ENCODE peak calls at places on chromosomes 6 and 20, in nine cellular contexts. W is breast epithelium, R is A549, F is endothelial cell of umbilical vein, S is prostate gland, L is right lobe of liver, Q is ovary, M is stomach, D is testis. Z is an unnamed sample.
A peak's percentile ranks its signal among the peaks of the same experiment; 100 is the strongest.

GRCh38 chr20:21234816-21235215 is 68.3 kb upstream of the XRN2 start:
- DNase-seq in S (no peak), L (no peak), R (no peak), D (no peak), F (no peak), W (no peak), M (no peak), Q (no peak), Z (peak; percentile 6)

GRCh38 chr6:65633516-65633915 is 73.5 kb downstream of the EYS start:
- DNase-seq in W (no peak), M (no peak), R (no peak), L (no peak), Q (no peak), D (no peak), F (no peak), S (no peak), Z (no peak)

GRCh38 chr6:63923139-63923739 is 287.6 kb downstream of the PHF3 start:
- DNase-seq in L (no peak), Q (no peak), F (peak; percentile 17), W (no peak), D (no peak), R (peak; percentile 7), M (no peak), S (no peak), Z (no peak)

GRCh38 chr20:48597521-48598302 is 230.1 kb downstream of the PREX1 start:
- DNase-seq in W (peak; percentile 48), F (no peak), R (no peak), Q (no peak), M (no peak), S (no peak), D (no peak), L (peak; percentile 58), Z (no peak)

GRCh38 chr6:5728726-5729434 is 277.8 kb downstream of the NRN1 start:
- DNase-seq in M (no peak), W (no peak), D (no peak), F (peak; percentile 31), L (no peak), S (no peak), R (no peak), Q (no peak), Z (no peak)

GRCh38 chr6:152298055-152298647 is 339.0 kb downstream of the SYNE1 start:
- DNase-seq in F (no peak), R (no peak), D (no peak), W (no peak), M (no peak), L (no peak), Q (no peak), S (no peak), Z (no peak)

GRCh38 chr20:3080939-3081388 is 3.6 kb downstream of the AVP start:
- DNase-seq in L (peak; percentile 96), W (no peak), S (no peak), D (peak; percentile 90), R (no peak), Q (no peak), F (peak; percentile 13), M (no peak), Z (no peak)

GRCh38 chr6:18265787-18266523 is 1.6 kb upstream of the DEK start:
- DNase-seq in R (no peak), F (no peak), D (no peak), S (no peak), M (no peak), Q (no peak), L (no peak), W (no peak), Z (no peak)

GRCh38 chr6:36119209-36119608 is 11.1 kb upstream of the MAPK13 start:
- DNase-seq in W (no peak), S (no peak), F (no peak), D (no peak), R (no peak), M (no peak), Q (no peak), L (no peak), Z (no peak)

GRCh38 chr6:73579851-73580246 is 59.0 kb upstream of the EEF1A1 start:
- DNase-seq in D (peak; percentile 43), M (peak; percentile 32), L (no peak), S (no peak), F (no peak), R (peak; percentile 35), W (no peak), Q (peak; percentile 38), Z (peak; percentile 44)

GRCh38 chr20:37880726-37881591 is 22.0 kb upstream of the VSTM2L start:
- DNase-seq in F (no peak), Q (peak; percentile 24), L (peak; percentile 60), M (peak; percentile 53), R (no peak), W (no peak), D (peak; percentile 34), S (no peak), Z (no peak)

GRCh38 chr6:126723541-126724170 is 383.7 kb downstream of the CENPW start:
- DNase-seq in Q (no peak), R (no peak), L (no peak), S (no peak), W (no peak), F (peak; percentile 18), M (no peak), D (no peak), Z (no peak)

GRCh38 chr6:92124126-92124525 is 1295.2 kb downstream of the EPHA7 start:
- DNase-seq in Q (no peak), D (no peak), R (no peak), S (no peak), W (no peak), M (no peak), F (no peak), L (no peak), Z (no peak)

GRCh38 chr20:31566658-31567379 is 38.3 kb upstream of the ID1 start:
- DNase-seq in M (peak; percentile 63), W (no peak), F (no peak), D (no peak), S (no peak), R (no peak), L (no peak), Q (no peak), Z (no peak)

GRCh38 chr6:107192739-107193296 is 77.5 kb upstream of the BEND3 start:
- DNase-seq in F (no peak), L (no peak), R (no peak), S (no peak), Q (no peak), D (no peak), W (no peak), M (no peak), Z (no peak)

GRCh38 chr6:113011803-113012202 is 664.7 kb downstream of the RFPL4B start:
- DNase-seq in Q (no peak), F (no peak), S (no peak), W (no peak), D (no peak), M (no peak), L (no peak), R (no peak), Z (no peak)

DNA sequence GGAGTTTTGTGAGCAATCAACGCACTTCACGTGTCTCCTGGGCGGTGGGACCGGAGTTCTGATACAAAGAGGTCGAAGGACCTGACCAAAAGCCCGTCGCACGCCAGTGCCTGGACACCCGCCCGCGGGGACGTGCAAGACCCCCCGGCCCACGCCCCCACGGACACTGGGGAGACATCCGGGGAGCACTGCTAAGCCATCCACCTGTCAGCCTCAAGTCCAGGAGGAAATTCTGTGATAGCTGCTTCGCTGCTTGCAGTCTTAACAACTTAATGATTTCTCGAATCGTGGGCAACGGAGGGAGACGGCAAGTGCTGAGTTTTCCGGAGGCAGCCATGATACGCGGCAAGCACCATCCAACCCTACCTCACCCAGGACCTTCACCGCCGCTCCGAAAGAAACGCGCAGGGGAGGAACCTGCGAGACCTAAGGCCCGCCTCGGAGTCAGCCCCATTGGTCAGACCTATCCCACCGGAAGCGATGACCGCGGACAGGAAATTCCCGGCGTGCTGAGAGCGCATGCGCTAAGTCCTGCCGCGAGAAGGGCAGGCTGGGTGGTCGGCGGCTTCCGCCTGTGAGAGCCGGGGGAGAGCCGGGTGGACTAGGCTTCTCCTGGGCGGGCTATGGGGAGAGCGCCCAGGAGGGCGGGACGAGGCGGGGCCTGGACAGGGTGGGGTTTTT is at the start of gene TFB1M:
- DNase-seq in D (peak; percentile 99), W (peak; percentile 97), Q (peak; percentile 97), L (peak; percentile 99), F (peak; percentile 99), R (peak; percentile 62), S (peak; percentile 98), M (peak; percentile 99), Z (peak; percentile 99)
- TF ChIP-seq POLR2A in D (peak; percentile 30), W (no peak), Q (peak; percentile 70), L (peak; percentile 91), F (peak; percentile 85), R (peak; percentile 77), S (peak; percentile 83), M (no peak), Z (peak; percentile 5)

GRCh38 chr6:137666202-137666774 is 172.1 kb upstream of the OLIG3 start:
- DNase-seq in M (no peak), W (no peak), S (no peak), R (no peak), F (no peak), D (no peak), Q (no peak), L (no peak), Z (no peak)
- H3K4me3 ChIP-seq in M (no peak overlapping the region), W (no peak overlapping the region), S (no peak overlapping the region), R (no peak overlapping the region), F (no peak overlapping the region), D (no peak overlapping the region), Q (no peak overlapping the region), L (no peak overlapping the region), Z (no peak overlapping the region)

DNA sequence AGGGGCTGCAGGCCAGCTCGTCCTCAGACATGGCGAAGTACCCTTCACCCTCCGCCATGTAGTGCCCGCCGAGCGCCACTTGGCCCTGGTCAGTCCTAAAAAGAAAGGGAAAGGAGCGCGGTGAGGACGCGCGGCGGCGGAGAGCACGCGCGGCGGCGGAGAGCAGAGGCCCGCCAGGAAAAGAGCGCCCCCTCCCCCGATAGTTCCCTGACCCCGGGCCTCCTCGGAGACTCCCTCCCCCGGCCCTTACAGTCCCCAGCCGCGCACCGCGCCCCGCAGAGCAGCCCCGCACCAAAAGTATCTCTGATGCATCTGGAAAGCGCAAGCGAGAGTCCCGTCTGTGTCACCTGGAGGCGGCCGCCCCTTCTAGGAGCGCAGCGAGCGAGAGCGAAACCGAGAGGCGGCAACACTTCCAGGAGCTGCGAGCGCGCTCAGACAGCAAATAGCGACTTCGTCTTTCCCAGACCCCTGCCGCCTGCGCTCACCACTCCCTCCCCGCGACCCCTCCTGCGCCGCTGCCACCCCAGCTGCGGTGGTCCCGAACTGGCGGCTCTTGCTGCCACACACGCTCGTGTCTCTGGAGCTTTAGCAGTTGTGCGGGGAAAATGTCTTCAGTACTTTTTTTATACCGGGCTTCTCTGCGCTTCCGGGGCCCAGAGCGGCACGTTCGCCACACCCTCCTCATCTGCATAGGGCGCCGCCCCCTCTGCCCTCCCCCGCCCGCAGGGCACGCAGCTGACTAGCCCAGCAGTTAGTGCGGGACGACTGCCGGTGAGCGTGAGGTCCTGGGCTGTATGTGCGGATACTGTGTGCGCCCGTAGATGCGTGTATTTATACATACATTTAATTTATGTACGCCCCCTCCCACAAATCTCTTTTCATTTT is at the start of gene TENT5A:
- DNase-seq in L (peak; percentile 97), S (peak; percentile 94), Q (peak; percentile 96), D (peak; percentile 97), F (peak; percentile 68), R (peak; percentile 59), M (peak; percentile 94), W (peak; percentile 94), Z (peak; percentile 95)
- TF ChIP-seq POLR2A in L (peak; percentile 90), S (peak; percentile 88), Q (peak; percentile 85), D (peak; percentile 55), F (peak; percentile 59), R (peak; percentile 29), M (peak; percentile 74), W (peak; percentile 47), Z (no peak)

DNA sequence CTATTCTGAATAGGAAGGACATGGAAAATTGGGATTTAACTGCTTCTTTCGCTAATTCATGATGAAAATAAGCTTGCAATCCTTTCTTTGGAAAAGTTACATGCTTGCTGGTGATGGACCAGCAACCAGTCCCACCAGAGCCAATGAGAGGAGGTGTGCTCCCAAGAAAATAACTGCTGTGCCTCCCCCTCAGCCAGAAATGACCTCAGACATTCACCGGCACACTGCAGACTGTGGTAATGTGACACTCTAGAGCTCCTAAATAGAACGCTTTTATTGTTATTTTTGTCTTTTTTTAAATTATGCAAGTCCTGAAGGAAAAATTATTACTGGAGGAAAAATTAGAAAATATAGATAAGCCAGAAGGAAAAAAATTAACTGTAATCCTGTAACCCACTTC is 2.6 kb downstream of the PYGB start:
- DNase-seq in S (no peak), F (no peak), M (no peak), R (no peak), Q (no peak), D (peak; percentile 33), W (no peak), L (no peak), Z (peak; percentile 69)
- H3K4me3 ChIP-seq in S (peak overlapping the region; percentile 91), F (no peak overlapping the region), M (peak overlapping the region; percentile 93), R (peak overlapping the region; percentile 82), Q (no peak overlapping the region), D (no peak overlapping the region), W (peak overlapping the region; percentile 94), L (no peak overlapping the region), Z (no peak overlapping the region)

Z was measured in lower leg skin.